ENCODE peak calls at places on chromosomes 11 and 22, in nine cellular contexts. Q is ecto neural progenitor cell; H is mucosa of gallbladder; F is activated naive CD8-positive, alpha-beta T cell treated with anti-CD3 and anti-CD28 coated beads, Interleukin-2, amount 50 U/mL, for 24 hours; I is anterior cingulate cortex; X is HCT116; Z is effector memory CD8-positive, alpha-beta T cell; S is GM13976; W is HS-5. T is an unnamed sample.

GRCh38 chr11:13939952-13940610 is 22.4 kb upstream of the SPON1 start:
- DNase-seq in H (no peak), S (no peak), W (peak), Q (no peak), F (no peak), I (no peak), X (peak), Z (no peak), T (peak)

GRCh38 chr22:38957046-38957770 is at the start of gene APOBEC3A:
- DNase-seq in Z (no peak), F (no peak), I (no peak), W (no peak), S (no peak), X (no peak), H (peak), Q (no peak), T (no peak)

GRCh38 chr11:80595011-80595410 is 1154.2 kb upstream of the TENM4 start:
- DNase-seq in I (no peak), Q (no peak), W (peak), H (peak), X (no peak), Z (no peak), F (no peak), S (no peak), T (no peak)

GRCh38 chr22:41532908-41533825 is 11.1 kb downstream of the POLR3H start:
- DNase-seq in S (peak), Z (peak), I (no peak), X (no peak), Q (peak), F (peak), W (no peak), H (peak), T (peak)

GRCh38 chr11:60563553-60564235 is 48.5 kb downstream of the MS4A13 start:
- DNase-seq in Q (no peak), X (no peak), H (no peak), S (peak), Z (no peak), F (no peak), I (no peak), W (no peak), T (no peak)

GRCh38 chr11:76212086-76213035 is 6.1 kb upstream of the WNT11 start:
- DNase-seq in Q (no peak), S (no peak), H (no peak), F (no peak), X (no peak), W (no peak), Z (no peak), I (no peak), T (no peak)

GRCh38 chr11:79113099-79113498 is 327.7 kb downstream of the TENM4 start:
- DNase-seq in Q (no peak), W (no peak), F (no peak), S (no peak), H (no peak), I (no peak), Z (no peak), X (no peak), T (no peak)

GRCh38 chr11:62141111-62142042 is 17.6 kb downstream of the INCENP start:
- DNase-seq in I (no peak), Q (peak), Z (no peak), F (no peak), H (no peak), W (no peak), X (no peak), S (no peak), T (no peak)

GRCh38 chr11:75582935-75583709 is 21.1 kb downstream of the SERPINH1 start:
- DNase-seq in S (peak), Q (peak), Z (peak), I (peak), H (peak), W (no peak), F (peak), X (no peak), T (peak)

GRCh38 chr11:31340903-31341572 is 28.5 kb downstream of the DCDC1 start:
- DNase-seq in Z (peak), Q (no peak), F (peak), H (no peak), W (no peak), I (no peak), S (peak), X (peak), T (no peak)

GRCh38 chr11:58787903-58788302 is 56.2 kb upstream of the GLYAT start:
- DNase-seq in Q (no peak), S (no peak), H (no peak), F (no peak), W (peak), I (no peak), X (no peak), Z (no peak), T (peak)

GRCh38 chr11:107570015-107570414 is 4.5 kb upstream of the ALKBH8 start:
- DNase-seq in H (no peak), I (no peak), W (no peak), Q (no peak), S (no peak), F (no peak), Z (no peak), X (no peak), T (no peak)

GRCh38 chr11:58927393-58928081 is 11.8 kb upstream of the GLYATL1 start:
- DNase-seq in H (peak), Q (peak), F (peak), I (no peak), W (no peak), Z (no peak), X (no peak), S (no peak), T (no peak)

GRCh38 chr11:8566613-8567210 is 27.3 kb downstream of the STK33 start:
- DNase-seq in W (peak), X (peak), Q (no peak), I (no peak), H (no peak), Z (no peak), S (peak), F (no peak), T (no peak)

GRCh38 chr22:23874871-23875270 is 17.2 kb downstream of the SLC2A11 start:
- DNase-seq in X (no peak), I (no peak), Q (no peak), S (no peak), W (no peak), H (no peak), F (no peak), Z (no peak), T (no peak)

T was measured in T1000.